ENCODE peak calls at places on chromosomes 11 and 22, in six cellular contexts. R is HepG2, T is K562, Q is A549, E is upper lobe of left lung, V is GM12878. H is an unnamed sample.

GRCh38 chr22:35910013-35910860 is 118.4 kb downstream of the RBFOX2 start:
- ATAC-seq in R (no peak), T (no peak), Q (no peak), E (no peak), V (no peak), H (no peak)

GRCh38 chr22:41401781-41402648 is 20.3 kb downstream of the TEF start:
- ATAC-seq in R (peak; percentile 39), T (no peak), Q (peak; percentile 46), E (peak; percentile 22), V (no peak), H (peak; percentile 41)

GRCh38 chr11:63793163-63793562 is 20.1 kb upstream of the SPINDOC start:
- ATAC-seq in R (no peak), T (no peak), Q (no peak), E (no peak), V (no peak), H (no peak)

GRCh38 chr11:108534274-108534882 is 36.2 kb upstream of the POGLUT3 start:
- ATAC-seq in R (no peak), T (no peak), Q (no peak), E (no peak), V (no peak), H (no peak)

GRCh38 chr11:117573326-117573725 is 223.7 kb downstream of the DSCAML1 start:
- ATAC-seq in R (no peak), T (no peak), Q (no peak), E (no peak), V (no peak), H (no peak)

GRCh38 chr11:64216879-64217278 is 9.1 kb downstream of the TRPT1 start:
- ATAC-seq in R (no peak), T (no peak), Q (peak; percentile 29), E (no peak), V (peak; percentile 25), H (no peak)

GRCh38 chr11:33703771-33704170 is 3.1 kb upstream of the C11orf91 start:
- ATAC-seq in R (no peak), T (no peak), Q (no peak), E (no peak), V (no peak), H (peak; percentile 5)

GRCh38 chr11:94948070-94948617 is 25.2 kb downstream of the CWC15 start:
- ATAC-seq in R (no peak), T (no peak), Q (no peak), E (peak; percentile 56), V (no peak), H (no peak)

GRCh38 chr11:76185931-76186401 is 20.3 kb downstream of the WNT11 start:
- ATAC-seq in R (no peak), T (no peak), Q (no peak), E (no peak), V (no peak), H (peak; percentile 51)

GRCh38 chr11:119284344-119285157 is 32.4 kb downstream of the MCAM start:
- ATAC-seq in R (peak; percentile 76), T (peak; percentile 96), Q (peak; percentile 82), E (peak; percentile 56), V (peak; percentile 93), H (no peak)

GRCh38 chr22:45783690-45784089 is 112.1 kb downstream of the ATXN10 start:
- ATAC-seq in R (no peak), T (no peak), Q (no peak), E (no peak), V (no peak), H (no peak)

GRCh38 chr11:57567210-57567511 is 311 bp downstream of the UBE2L6 start:
- ATAC-seq in R (no peak), T (no peak), Q (no peak), E (peak; percentile 25), V (peak; percentile 21), H (no peak)

GRCh38 chr11:128942272-128942612 is 429 bp downstream of the TP53AIP1 start:
- ATAC-seq in R (no peak), T (no peak), Q (no peak), E (no peak), V (no peak), H (no peak)

GRCh38 chr11:75553889-75554257 is 8.2 kb upstream of the SERPINH1 start:
- ATAC-seq in R (no peak), T (no peak), Q (no peak), E (peak; percentile 0), V (no peak), H (no peak)

GRCh38 chr11:34653851-34654490 is 33.1 kb downstream of the EHF start:
- ATAC-seq in R (peak; percentile 84), T (peak; percentile 74), Q (peak; percentile 94), E (peak; percentile 72), V (no peak), H (no peak)

GRCh38 chr11:4539603-4540219 is 5.3 kb upstream of the OR52M1 start:
- ATAC-seq in R (peak; percentile 84), T (peak; percentile 92), Q (peak; percentile 96), E (peak; percentile 85), V (peak; percentile 90), H (peak; percentile 69)

GRCh38 chr11:118099838-118100570 is 13.2 kb upstream of the SMIM35 start:
- ATAC-seq in R (peak; percentile 42), T (no peak), Q (no peak), E (no peak), V (no peak), H (no peak)

GRCh38 chr11:61162092-61162935 is 1.1 kb upstream of the VPS37C start:
- ATAC-seq in R (peak; percentile 11), T (no peak), Q (no peak), E (no peak), V (peak; percentile 7), H (no peak)

GRCh38 chr11:32451808-32452207 is 16.5 kb upstream of the WT1 start:
- ATAC-seq in R (no peak), T (no peak), Q (no peak), E (peak; percentile 89), V (no peak), H (peak; percentile 61)

GRCh38 chr22:25514436-25514835 is 50.0 kb upstream of the GRK3 start:
- ATAC-seq in R (no peak), T (no peak), Q (peak; percentile 35), E (no peak), V (no peak), H (no peak)

GRCh38 chr11:13215157-13215556 is 62.4 kb upstream of the BMAL1 start:
- ATAC-seq in R (no peak), T (no peak), Q (peak; percentile 62), E (no peak), V (no peak), H (no peak)

GRCh38 chr11:88414981-88415391 is 77.5 kb upstream of the CTSC start:
- ATAC-seq in R (no peak), T (peak; percentile 73), Q (no peak), E (peak; percentile 24), V (no peak), H (no peak)

DNA sequence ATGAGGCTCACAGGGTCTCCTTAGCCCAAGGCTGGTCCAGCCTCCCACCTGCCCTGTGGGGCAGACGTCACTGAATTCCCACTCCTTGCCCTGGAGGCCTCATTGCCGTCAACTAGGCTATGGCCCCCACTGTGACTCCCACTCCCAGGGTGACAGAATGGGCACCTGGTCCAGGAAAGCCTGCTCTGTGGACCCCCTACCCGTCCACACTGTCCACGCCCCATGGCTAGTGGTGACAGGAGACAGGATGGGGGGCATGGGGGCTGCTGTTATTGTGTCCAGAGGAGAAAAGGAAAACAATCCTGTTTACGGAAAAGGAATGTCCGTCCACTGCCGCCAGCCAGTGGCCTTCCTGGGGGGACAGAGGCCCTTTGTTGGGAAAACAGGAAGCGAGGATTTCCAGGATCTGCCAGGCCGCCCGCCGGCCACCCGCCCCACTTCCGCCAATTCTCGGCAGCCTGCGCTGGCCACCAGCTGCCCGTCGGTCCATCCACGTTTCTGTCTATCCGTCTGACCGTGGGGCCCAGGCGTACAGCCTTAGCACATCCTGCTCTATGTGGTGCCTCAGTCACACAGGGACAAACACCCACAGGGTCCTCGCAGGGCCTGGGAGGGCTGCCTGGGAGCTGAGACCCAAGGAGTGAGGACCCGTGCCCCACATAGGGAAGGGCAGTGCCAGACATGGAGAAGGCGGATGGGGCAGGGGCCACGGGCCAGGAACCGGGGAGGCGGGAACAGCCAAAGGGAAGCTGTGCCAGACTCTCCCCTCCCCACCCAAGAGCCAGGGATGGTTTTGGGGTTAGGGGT is 19.5 kb downstream of the CRELD2 start:
- ATAC-seq in R (peak; percentile 13), T (no peak), Q (no peak), E (no peak), V (no peak), H (no peak)
- TF ChIP-seq EP300 in R (no peak), T (no peak), Q (no peak), E (peak; percentile 85), V (no peak), H (no peak)

GRCh38 chr22:23235425-23235824 is 55.1 kb downstream of the BCR start:
- ATAC-seq in R (no peak), T (no peak), Q (no peak), E (no peak), V (no peak), H (no peak)

GRCh38 chr22:23236026-23236425 is 55.7 kb downstream of the BCR start:
- ATAC-seq in R (no peak), T (no peak), Q (no peak), E (no peak), V (no peak), H (no peak)

GRCh38 chr22:23237201-23237798 is 57.0 kb downstream of the BCR start:
- ATAC-seq in R (no peak), T (peak; percentile 2), Q (no peak), E (peak; percentile 53), V (no peak), H (peak; percentile 83)

GRCh38 chr22:23237841-23238240 is 57.5 kb downstream of the BCR start:
- ATAC-seq in R (no peak), T (no peak), Q (no peak), E (no peak), V (no peak), H (no peak)

DNA sequence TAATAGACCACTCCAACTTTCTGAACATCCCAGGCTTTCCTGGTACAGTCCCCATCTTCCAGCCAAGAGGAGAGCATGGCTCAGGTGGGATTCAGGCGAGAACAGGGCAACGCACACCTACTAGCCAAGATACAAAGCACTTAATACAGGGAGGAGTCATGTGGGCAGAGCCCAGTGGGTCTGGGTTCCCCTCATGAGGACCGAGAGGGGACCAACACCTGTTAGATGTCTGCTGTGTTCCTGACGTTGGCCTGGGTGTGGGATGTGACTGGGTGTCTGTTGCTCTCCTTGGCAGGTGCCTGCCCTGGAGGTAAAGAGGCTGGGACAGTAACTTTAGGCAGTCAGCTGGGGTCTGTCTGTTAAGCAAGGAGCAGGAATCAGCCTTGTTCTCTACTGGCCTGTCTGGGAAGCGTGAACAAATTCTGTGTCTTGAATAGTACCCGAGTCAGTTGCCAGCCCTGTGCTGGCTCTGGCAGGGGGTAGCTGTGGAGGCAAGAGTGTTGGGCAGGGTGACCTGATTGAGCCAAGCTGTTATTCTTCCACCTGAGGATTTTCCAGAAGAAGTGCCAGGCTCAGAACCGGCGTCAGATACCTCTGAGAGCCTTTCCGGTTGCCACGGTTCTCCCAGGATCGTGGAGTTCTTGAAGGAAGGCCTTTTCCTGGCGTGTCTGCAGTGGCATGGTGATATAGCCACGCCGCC is 56.3 kb downstream of the BCR start:
- ATAC-seq in R (no peak), T (no peak), Q (no peak), E (no peak), V (no peak), H (no peak)
- H3K4me1 ChIP-seq in R (peaks cover 19% of the 10 kb centered on the region), T (peaks cover 4% of the 10 kb centered on the region), Q (no peaks in the 10 kb centered on the region), E (peaks cover 50% of the 10 kb centered on the region), V (peaks cover 27% of the 10 kb centered on the region), H (peaks cover 77% of the 10 kb centered on the region)

GRCh38 chr22:44050766-44051747 is 27.0 kb downstream of the PARVB start:
- ATAC-seq in R (no peak), T (no peak), Q (no peak), E (no peak), V (no peak), H (no peak)
- TF ChIP-seq EP300 in R (no peak), T (no peak), Q (no peak), E (no peak), V (no peak), H (no peak)

GRCh38 chr11:122724520-122724919 is 69.0 kb downstream of the UBASH3B start:
- ATAC-seq in R (no peak), T (no peak), Q (no peak), E (no peak), V (no peak), H (no peak)
- H3K4me1 ChIP-seq in R (no peaks in the 10 kb centered on the region), T (no peaks in the 10 kb centered on the region), Q (peaks cover 68% of the 10 kb centered on the region), E (peaks cover 14% of the 10 kb centered on the region), V (peaks cover 12% of the 10 kb centered on the region), H (no peaks in the 10 kb centered on the region)